ENCODE peak calls at places on chromosome 10, in five cellular contexts. R is mammary epithelial cell, Z is A549, Y is PC-3, B is hepatocyte. U is an unnamed sample.

GRCh38 chr10:133091316-133091715 is 3.6 kb downstream of the ADGRA1 start:
- DNase-seq in R (no peak), B (no peak), Y (no peak), Z (no peak), U (no peak)

GRCh38 chr10:89563861-89564478 is 28.6 kb upstream of the SLC16A12 start:
- DNase-seq in Z (peak; percentile 37), Y (peak; percentile 73), R (peak; percentile 48), B (peak; percentile 57), U (no peak)

GRCh38 chr10:58608356-58608755 is 95.7 kb downstream of the BICC1 start:
- DNase-seq in R (no peak), Z (no peak), Y (no peak), B (no peak), U (peak; percentile 74)

GRCh38 chr10:58359541-58359940 is 24.7 kb downstream of the UBE2D1 start:
- DNase-seq in Z (no peak), Y (no peak), R (no peak), B (no peak), U (no peak)

GRCh38 chr10:78658645-78659632 is 409.8 kb upstream of the ZMIZ1 start:
- DNase-seq in R (no peak), Y (peak; percentile 39), Z (no peak), B (no peak), U (no peak)

GRCh38 chr10:132469197-132469942 is 68.2 kb upstream of the INPP5A start:
- DNase-seq in B (no peak), Z (no peak), R (no peak), Y (no peak), U (peak; percentile 88)

GRCh38 chr10:132611986-132612385 is 74.4 kb downstream of the INPP5A start:
- DNase-seq in Y (no peak), R (no peak), B (no peak), Z (no peak), U (peak; percentile 86)

GRCh38 chr10:80152820-80153219 is 20.3 kb downstream of the PLAC9 start:
- DNase-seq in Z (no peak), Y (no peak), B (no peak), R (no peak), U (no peak)

GRCh38 chr10:69499726-69500689 is 48.7 kb downstream of the TSPAN15 start:
- DNase-seq in B (no peak), Z (no peak), R (no peak), Y (no peak), U (no peak)

GRCh38 chr10:61285749-61286148 is 167.4 kb downstream of the TMEM26 start:
- DNase-seq in B (no peak), Z (no peak), Y (no peak), R (no peak), U (no peak)

GRCh38 chr10:132958886-132959295 is 16.5 kb upstream of the CFAP46 start:
- DNase-seq in B (no peak), Y (no peak), Z (no peak), R (no peak), U (peak; percentile 18)

GRCh38 chr10:126945351-126946035 is 40.3 kb downstream of the DOCK1 start:
- DNase-seq in R (no peak), Z (no peak), Y (peak; percentile 78), B (no peak), U (no peak)

GRCh38 chr10:77889277-77889903 is 37.2 kb downstream of the DLG5 start:
- DNase-seq in R (peak; percentile 72), B (peak; percentile 76), Y (peak; percentile 100), Z (no peak), U (no peak)

GRCh38 chr10:121131426-121132277 is 280.5 kb downstream of the WDR11 start:
- DNase-seq in B (no peak), R (no peak), Y (no peak), Z (no peak), U (no peak)

GRCh38 chr10:117168135-117168674 is 29.1 kb upstream of the KCNK18 start:
- DNase-seq in B (peak; percentile 84), Z (peak; percentile 62), Y (peak; percentile 49), R (peak; percentile 13), U (peak; percentile 97)
- H3K4me2 ChIP-seq in B (peak overlapping the region; percentile 81), Z (peak overlapping the region; percentile 87), Y (peak overlapping the region; percentile 81), R (peak overlapping the region; percentile 75), U (peak overlapping the region; percentile 56)

GRCh38 chr10:75283150-75284096 is 47.7 kb upstream of the COMTD1 start:
- DNase-seq in R (peak; percentile 14), Z (no peak), Y (no peak), B (peak; percentile 75), U (no peak)
- H3K4me3 ChIP-seq in R (no peak overlapping the region), Z (no peak overlapping the region), Y (no peak overlapping the region), B (no peak overlapping the region), U (peak overlapping the region; percentile 18)

GRCh38 chr10:110169586-110169985 is 37.8 kb upstream of the MXI1 start:
- DNase-seq in Z (no peak), B (no peak), Y (no peak), R (no peak), U (no peak)

GRCh38 chr10:110171032-110171431 is 36.4 kb upstream of the MXI1 start:
- DNase-seq in R (peak; percentile 35), B (no peak), Y (peak; percentile 67), Z (no peak), U (no peak)

GRCh38 chr10:110172155-110172554 is 35.2 kb upstream of the MXI1 start:
- DNase-seq in Y (peak; percentile 74), R (no peak), B (no peak), Z (peak; percentile 23), U (no peak)

GRCh38 chr10:110168601-110169481 is 38.6 kb upstream of the MXI1 start:
- DNase-seq in Y (no peak), Z (no peak), R (no peak), B (peak; percentile 53), U (no peak)

DNA sequence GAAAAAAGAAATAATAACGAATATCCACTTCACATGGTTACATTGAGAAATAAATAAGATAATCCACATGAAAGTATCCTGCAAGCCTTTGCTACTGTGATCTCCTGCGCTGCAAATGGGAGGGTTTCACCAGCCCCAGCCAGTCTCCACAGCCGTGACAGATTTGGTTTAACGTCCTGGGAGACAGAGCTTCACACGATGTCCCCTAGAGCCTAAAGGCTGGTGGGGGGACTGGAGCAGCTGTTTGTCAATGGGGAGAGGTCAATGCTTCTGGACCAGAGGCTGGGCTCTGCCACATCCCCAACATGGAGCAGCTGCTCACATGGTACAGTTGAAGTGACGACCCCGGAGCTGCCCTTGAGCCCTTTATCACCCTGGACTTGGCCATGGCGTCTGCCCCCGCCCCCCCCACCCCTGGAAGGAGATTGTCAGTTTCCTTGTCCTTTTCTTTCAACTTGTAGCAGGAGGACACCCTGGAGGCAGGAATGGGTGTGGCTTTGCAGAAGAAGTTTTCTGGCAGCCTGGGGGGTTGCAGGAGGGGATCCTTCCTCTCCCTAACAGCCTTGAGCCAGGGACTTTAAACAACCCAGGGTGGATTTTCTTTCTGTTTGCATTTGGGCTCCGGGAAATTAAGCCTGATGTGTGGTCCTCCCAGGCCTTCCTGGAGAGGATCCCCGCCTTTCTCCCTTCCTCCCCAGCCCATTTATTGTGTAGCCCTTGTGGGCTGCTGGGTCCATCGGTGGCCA is 37.1 kb upstream of the MXI1 start:
- DNase-seq in Y (no peak), R (no peak), B (no peak), Z (no peak), U (no peak)
- H3K4me2 ChIP-seq in Y (peak overlapping the region; percentile 51), R (no peak overlapping the region), B (peak overlapping the region; percentile 41), Z (peak overlapping the region; percentile 3), U (no peak overlapping the region)

DNA sequence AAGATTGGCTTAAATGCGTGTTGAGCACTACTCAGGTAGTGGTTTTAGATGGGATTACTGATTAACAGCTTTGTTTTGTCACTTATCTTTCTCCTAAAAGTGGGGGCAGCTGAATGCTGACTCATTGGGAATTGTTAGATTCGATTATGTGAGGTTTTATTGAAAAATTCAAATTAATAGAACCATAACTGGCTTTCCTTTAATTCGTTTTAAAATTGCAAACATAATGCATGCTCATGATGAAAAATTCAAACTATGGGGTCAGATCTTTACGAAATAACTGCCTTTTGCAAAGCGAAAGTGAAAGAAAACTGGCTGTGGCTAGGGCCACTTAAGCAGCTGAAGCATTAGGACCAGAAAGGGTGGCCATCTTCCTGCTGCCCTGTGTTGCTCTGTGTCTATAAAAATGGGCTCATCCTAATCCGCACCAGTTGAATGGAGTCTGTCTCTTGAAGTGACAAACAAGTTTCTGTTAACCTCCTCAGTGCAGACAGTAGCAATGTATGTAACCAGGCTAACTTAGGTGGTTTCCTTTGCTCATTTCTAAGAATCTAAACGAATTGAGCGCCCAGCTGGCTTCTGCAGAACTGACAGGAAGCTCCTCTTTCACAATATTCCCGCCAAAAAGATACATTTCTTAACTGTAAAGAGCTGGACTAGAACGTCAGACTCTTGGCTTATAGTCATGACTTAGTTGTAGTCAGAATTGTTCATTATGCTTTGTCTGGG is 27.8 kb downstream of the DENND10 start:
- DNase-seq in R (no peak), Y (no peak), B (no peak), Z (peak; percentile 35), U (no peak)
- H3K4me3 ChIP-seq in R (no peak overlapping the region), Y (no peak overlapping the region), B (no peak overlapping the region), Z (peak overlapping the region; percentile 31), U (peak overlapping the region; percentile 46)

DNA sequence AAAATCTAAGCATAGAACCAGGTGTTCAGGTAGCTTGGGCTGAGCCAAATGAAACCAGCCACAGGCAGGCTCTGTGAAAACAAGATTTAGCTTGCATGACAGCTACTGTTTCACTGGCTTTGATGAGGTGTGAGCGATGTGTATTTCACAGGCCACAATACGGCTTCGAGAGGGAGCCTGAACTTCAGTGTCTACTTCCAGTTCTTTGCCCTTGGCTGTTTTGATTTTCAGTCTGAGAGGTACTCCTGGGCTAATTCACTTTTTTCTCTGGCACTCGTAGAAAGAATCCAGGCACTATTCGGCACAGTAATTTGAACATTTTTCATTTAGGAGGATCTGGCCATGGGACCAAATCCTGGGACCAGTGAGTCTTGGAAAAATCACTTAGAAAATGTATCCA is 110.4 kb downstream of the JCAD start:
- DNase-seq in B (no peak), Y (peak; percentile 23), R (peak; percentile 96), Z (no peak), U (no peak)
- H3K4me2 ChIP-seq in B (no peak overlapping the region), Y (peak overlapping the region; percentile 76), R (peak overlapping the region; percentile 70), Z (peak overlapping the region; percentile 11), U (peak overlapping the region; percentile 73)

DNA sequence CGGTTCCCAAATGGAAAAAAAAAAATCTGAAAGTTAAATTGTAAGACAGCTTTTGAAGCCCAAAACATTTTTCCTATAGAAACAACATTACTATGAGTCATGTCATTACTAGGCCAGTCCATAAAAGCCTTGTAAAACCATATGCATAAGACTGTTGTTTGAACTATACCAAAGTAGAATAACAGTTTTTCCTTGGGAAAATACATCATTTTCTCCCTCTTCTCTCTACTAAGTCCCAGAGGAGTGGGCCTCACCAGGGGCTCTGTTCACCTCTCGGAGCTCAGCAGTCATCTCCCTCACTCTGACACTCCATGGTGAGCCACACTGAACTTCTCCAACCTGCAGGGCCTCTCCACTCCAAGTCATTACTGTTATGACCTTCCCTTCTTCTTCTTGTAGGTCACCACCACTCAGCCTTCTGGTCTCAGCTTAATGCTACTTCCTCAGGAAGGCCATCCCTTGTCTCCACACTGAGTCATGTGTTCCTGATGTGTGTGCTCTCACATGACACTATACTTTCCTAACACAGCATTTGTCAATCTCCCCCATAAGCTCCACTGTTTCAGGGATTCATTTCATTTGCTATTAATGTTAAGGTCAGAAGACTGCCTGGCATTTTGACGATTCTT is 32.5 kb downstream of the ZNF438 start:
- DNase-seq in Z (peak; percentile 6), Y (peak; percentile 31), B (peak; percentile 43), R (peak; percentile 26), U (peak; percentile 61)
- H3K4me3 ChIP-seq in Z (no peak overlapping the region), Y (peak overlapping the region; percentile 56), B (no peak overlapping the region), R (no peak overlapping the region), U (no peak overlapping the region)

U was measured in osteoblast.